ENCODE peak calls at places on chromosomes 6 and 20, in five cellular contexts. E, Z, O, L and X are unnamed samples.

GRCh38 chr20:10521068-10521834 is 86.1 kb downstream of the SLX4IP start:
- DNase-seq in L (peak; percentile 77), E (no peak), Z (no peak), O (peak; percentile 86), X (peak; percentile 49)

GRCh38 chr20:32893878-32894483 is 35.3 kb downstream of the EFCAB8 start:
- DNase-seq in Z (peak; percentile 65), O (peak; percentile 31), L (peak; percentile 20), E (no peak), X (no peak)

GRCh38 chr6:145721144-145721543 is 14.2 kb downstream of the EPM2A start:
- DNase-seq in O (no peak), E (no peak), Z (no peak), L (no peak), X (no peak)

GRCh38 chr6:18496462-18496861 is 109.3 kb downstream of the RNF144B start:
- DNase-seq in Z (no peak), L (no peak), E (no peak), O (peak; percentile 31), X (no peak)

GRCh38 chr20:40607927-40608326 is 81.1 kb downstream of the MAFB start:
- DNase-seq in L (no peak), Z (no peak), O (no peak), E (no peak), X (no peak)

GRCh38 chr20:41218466-41218865 is 81.1 kb downstream of the PLCG1 start:
- DNase-seq in O (no peak), L (peak; percentile 37), Z (peak; percentile 42), E (no peak), X (no peak)

GRCh38 chr6:149097794-149098193 is 219.7 kb upstream of the TAB2 start:
- DNase-seq in O (no peak), L (no peak), E (no peak), Z (no peak), X (no peak)

GRCh38 chr6:107418118-107418517 is 41.2 kb downstream of the PDSS2 start:
- DNase-seq in E (no peak), O (peak; percentile 25), L (no peak), Z (no peak), X (no peak)

GRCh38 chr6:119379809-119380208 is 30.2 kb upstream of the MAN1A1 start:
- DNase-seq in E (no peak), O (peak; percentile 9), Z (no peak), L (no peak), X (no peak)

GRCh38 chr6:15287670-15288069 is 41.8 kb downstream of the JARID2 start:
- DNase-seq in E (no peak), O (no peak), Z (no peak), L (no peak), X (no peak)

GRCh38 chr6:127164555-127164954 is 46.1 kb downstream of the RSPO3 start:
- DNase-seq in E (no peak), Z (no peak), L (no peak), O (no peak), X (no peak)

GRCh38 chr6:158205220-158205944 is 37.2 kb downstream of the GTF2H5 start:
- DNase-seq in Z (no peak), L (no peak), O (no peak), E (no peak), X (no peak)

GRCh38 chr6:139825935-139826374 is 451.5 kb upstream of the CITED2 start:
- DNase-seq in L (no peak), Z (no peak), O (no peak), E (no peak), X (no peak)

GRCh38 chr6:12886961-12887775 is 170.6 kb downstream of the PHACTR1 start:
- DNase-seq in Z (peak; percentile 23), O (no peak), L (no peak), E (no peak), X (no peak)

GRCh38 chr6:4553387-4553786 is 222.8 kb upstream of the CDYL start:
- DNase-seq in L (no peak), Z (no peak), E (no peak), O (no peak), X (no peak)

GRCh38 chr6:31354788-31355539 is 2.0 kb downstream of the HLA-B start:
- DNase-seq in L (no peak), E (no peak), Z (no peak), O (no peak), X (no peak)

GRCh38 chr6:168667428-168667805 is 226.4 kb downstream of the SMOC2 start:
- DNase-seq in O (no peak), L (no peak), E (no peak), Z (no peak), X (no peak)

GRCh38 chr6:85677243-85677956 is 34.7 kb upstream of the SYNCRIP start:
- DNase-seq in Z (no peak), E (no peak), O (peak; percentile 30), L (peak; percentile 52), X (no peak)

GRCh38 chr6:37492236-37493046 is 7.3 kb downstream of the CCDC167 start:
- DNase-seq in E (no peak), Z (no peak), O (no peak), L (no peak), X (no peak)

GRCh38 chr6:37496951-37497885 is 2.5 kb downstream of the CCDC167 start:
- DNase-seq in O (no peak), Z (no peak), L (no peak), E (no peak), X (no peak)

GRCh38 chr6:37493047-37493995 is 6.4 kb downstream of the CCDC167 start:
- DNase-seq in E (no peak), O (no peak), Z (no peak), L (no peak), X (no peak)

GRCh38 chr6:37491830-37492208 is 7.9 kb downstream of the CCDC167 start:
- DNase-seq in Z (no peak), L (no peak), E (no peak), O (no peak), X (no peak)

GRCh38 chr6:37495199-37495913 is 4.3 kb downstream of the CCDC167 start:
- DNase-seq in Z (no peak), L (no peak), E (no peak), O (no peak), X (no peak)
- TF ChIP-seq CTCF in Z (no peak), L (no peak), E (no peak), O (no peak), X (no peak)

DNA sequence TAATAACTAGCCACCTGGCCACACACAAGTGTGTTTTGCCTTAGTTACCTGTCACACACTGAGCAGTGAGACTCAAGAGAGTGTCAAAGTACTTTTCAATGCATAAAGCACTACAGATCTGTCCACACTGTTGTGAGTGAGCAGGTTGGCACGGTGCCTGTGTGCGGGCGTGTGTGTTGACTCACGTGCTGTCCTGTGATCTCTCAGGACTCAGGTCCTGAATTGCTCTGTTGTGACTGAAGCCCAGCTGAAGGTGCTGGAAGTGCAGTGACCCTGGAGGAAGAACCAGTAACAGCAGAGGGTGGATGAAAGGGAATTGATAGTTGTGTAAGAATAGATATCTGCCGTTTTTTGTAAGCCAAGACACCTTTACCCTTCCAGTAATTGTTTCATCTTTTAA is 18.3 kb downstream of the SLC16A10 start:
- DNase-seq in L (peak; percentile 31), O (peak; percentile 86), E (peak; percentile 16), Z (peak; percentile 33), X (peak; percentile 68)
- TF ChIP-seq CTCF in L (no peak), O (no peak), E (no peak), Z (no peak), X (no peak)

GRCh38 chr6:3001773-3002293 is 2.1 kb downstream of the NQO2 start:
- DNase-seq in E (peak; percentile 15), O (peak; percentile 85), Z (no peak), L (peak; percentile 78), X (peak; percentile 48)
- TF ChIP-seq CTCF in E (peak; percentile 21), O (peak; percentile 40), Z (peak; percentile 29), L (peak; percentile 58), X (peak; percentile 44)

DNA sequence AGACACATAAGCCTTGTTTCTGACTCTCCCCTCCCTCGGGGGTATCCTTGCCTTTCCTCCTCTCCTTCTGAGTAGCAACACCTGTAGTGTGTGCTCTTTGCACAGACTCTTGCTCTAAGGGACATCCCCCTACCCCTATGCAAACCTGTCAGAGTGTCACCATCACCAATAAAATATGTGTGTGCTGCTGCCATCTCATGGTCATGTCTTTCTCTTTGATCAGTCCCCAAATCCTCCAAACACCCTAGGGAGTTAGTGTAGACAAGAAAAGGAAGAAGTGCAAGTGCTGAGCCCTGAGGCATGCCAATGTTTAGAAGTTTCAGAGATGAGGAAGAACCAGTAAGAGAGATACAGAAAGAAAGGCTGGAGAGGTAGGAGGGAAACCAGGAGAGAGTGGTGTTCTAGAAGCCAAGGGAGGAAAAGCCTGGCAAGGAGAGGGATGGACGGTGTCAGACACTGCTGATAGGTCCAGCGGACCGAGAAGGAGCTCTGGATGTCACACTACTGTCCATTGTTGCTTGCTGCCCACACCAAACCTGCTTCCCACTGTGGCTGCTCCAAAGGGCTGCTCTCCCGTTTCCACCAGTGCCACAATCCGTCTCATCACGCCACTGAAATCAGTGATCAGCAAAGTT is 16.4 kb downstream of the TRMT6 start:
- DNase-seq in O (peak; percentile 56), E (no peak), L (no peak), Z (no peak), X (peak; percentile 36)
- TF ChIP-seq CTCF in O (peak; percentile 42), E (no peak), L (peak; percentile 28), Z (no peak), X (peak; percentile 38)

GRCh38 chr20:59996112-59996511 is 37.9 kb downstream of the CDH26 start:
- DNase-seq in Z (no peak), E (no peak), O (no peak), L (no peak), X (no peak)

GRCh38 chr20:59993736-59994484 is 35.7 kb downstream of the CDH26 start:
- DNase-seq in O (no peak), L (no peak), Z (no peak), E (no peak), X (no peak)

GRCh38 chr20:59994697-59995122 is 36.5 kb downstream of the CDH26 start:
- DNase-seq in L (no peak), Z (peak; percentile 49), E (no peak), O (peak; percentile 81), X (peak; percentile 99)

GRCh38 chr20:59988141-59988540 is 29.9 kb downstream of the CDH26 start:
- DNase-seq in O (peak; percentile 86), Z (no peak), L (no peak), E (no peak), X (peak; percentile 92)

GRCh38 chr20:59992531-59992930 is 34.3 kb downstream of the CDH26 start:
- DNase-seq in Z (no peak), O (peak; percentile 17), L (no peak), E (no peak), X (peak; percentile 44)
- TF ChIP-seq CTCF in Z (no peak), O (peak; percentile 15), L (no peak), E (no peak), X (no peak)